ENCODE peak calls at places on chromosomes 1 and 21, in five cellular contexts. H, K, Y, F and V are unnamed samples.

GRCh38 chr21:41966341-41966833 is 12.6 kb upstream of the C2CD2 start:
- DNase-seq in H (no peak), K (no peak), Y (peak; percentile 24), F (no peak), V (no peak)

GRCh38 chr1:3948344-3948743 is 48.3 kb upstream of the C1orf174 start:
- DNase-seq in F (no peak), H (no peak), K (no peak), Y (no peak), V (no peak)

GRCh38 chr1:21586926-21587601 is 77.8 kb downstream of the ALPL start:
- DNase-seq in H (peak; percentile 84), F (no peak), Y (peak; percentile 91), K (peak; percentile 97), V (no peak)

GRCh38 chr1:179775009-179775408 is 31.9 kb downstream of the FAM163A start:
- DNase-seq in Y (no peak), F (no peak), H (no peak), K (no peak), V (no peak)

GRCh38 chr1:6365047-6365446 is 28.5 kb downstream of the ACOT7 start:
- DNase-seq in K (no peak), F (no peak), H (no peak), Y (no peak), V (no peak)

GRCh38 chr1:34013958-34014737 is 150.3 kb downstream of the HMGB4 start:
- DNase-seq in F (no peak), H (no peak), K (peak; percentile 12), Y (no peak), V (peak; percentile 36)

GRCh38 chr1:41641483-41641829 is 157.0 kb upstream of the EDN2 start:
- DNase-seq in F (peak; percentile 61), K (no peak), Y (no peak), H (no peak), V (no peak)

GRCh38 chr1:7042322-7043231 is 257.3 kb downstream of the CAMTA1 start:
- DNase-seq in F (peak; percentile 40), H (peak; percentile 42), K (peak; percentile 19), Y (peak; percentile 57), V (peak; percentile 77)

GRCh38 chr21:42671778-42672593 is 18.6 kb downstream of the PDE9A start:
- DNase-seq in K (no peak), F (no peak), H (peak; percentile 41), Y (no peak), V (no peak)

GRCh38 chr1:115559987-115560386 is 81.8 kb upstream of the VANGL1 start:
- DNase-seq in K (no peak), Y (no peak), F (no peak), H (no peak), V (no peak)

GRCh38 chr1:170296642-170297041 is 150.9 kb downstream of the NTMT2 start:
- DNase-seq in H (no peak), F (no peak), K (no peak), Y (peak; percentile 13), V (no peak)

GRCh38 chr1:16721871-16722641 is 18.3 kb upstream of the RNU1-4 start:
- DNase-seq in Y (no peak), F (no peak), H (no peak), K (no peak), V (peak; percentile 24)

GRCh38 chr21:28971171-28971570 is 21.5 kb downstream of the LTN1 start:
- DNase-seq in F (no peak), Y (peak; percentile 19), H (no peak), K (no peak), V (no peak)

GRCh38 chr1:172845371-172845770 is 186.5 kb downstream of the FASLG start:
- DNase-seq in K (no peak), H (no peak), F (no peak), Y (peak; percentile 20), V (peak; percentile 20)

GRCh38 chr21:37896788-37897187 is 19.5 kb downstream of the KCNJ6 start:
- DNase-seq in H (no peak), F (no peak), K (no peak), Y (no peak), V (no peak)

GRCh38 chr1:47906009-47906432 is 91.2 kb downstream of the TRABD2B start:
- DNase-seq in K (no peak), H (peak; percentile 4), Y (no peak), F (no peak), V (no peak)

GRCh38 chr1:50605186-50605875 is 182.1 kb upstream of the DMRTA2 start:
- DNase-seq in K (peak; percentile 6), Y (peak; percentile 57), F (peak; percentile 12), H (peak; percentile 36), V (peak; percentile 18)

GRCh38 chr1:100353073-100353801 is 931 bp downstream of the CDC14A start:
- DNase-seq in H (no peak), Y (no peak), K (no peak), F (peak; percentile 59), V (peak; percentile 69)

GRCh38 chr1:235500971-235501540 is 3.2 kb downstream of the B3GALNT2 start:
- DNase-seq in K (peak; percentile 14), Y (peak; percentile 71), F (peak; percentile 46), H (peak; percentile 11), V (no peak)

GRCh38 chr1:53343831-53344668 is 16.2 kb upstream of the LRP8 start:
- DNase-seq in F (no peak), H (no peak), K (no peak), Y (peak; percentile 11), V (no peak)

GRCh38 chr1:92792340-92792782 is 7.5 kb upstream of the EVI5 start:
- DNase-seq in F (no peak), K (no peak), H (no peak), Y (no peak), V (no peak)

GRCh38 chr1:167043752-167044488 is 46.3 kb downstream of the GPA33 start:
- DNase-seq in H (peak; percentile 68), F (peak; percentile 81), Y (peak; percentile 4), K (peak; percentile 68), V (peak; percentile 69)

GRCh38 chr21:46079357-46080170 is 18.3 kb upstream of the COL6A2 start:
- DNase-seq in F (no peak), H (peak; percentile 89), Y (peak; percentile 96), K (no peak), V (no peak)

GRCh38 chr1:114262314-114262960 is 108.8 kb upstream of the SYT6 start:
- DNase-seq in H (no peak), Y (no peak), K (no peak), F (no peak), V (no peak)

GRCh38 chr1:61170328-61171238 is 88.2 kb downstream of the NFIA start:
- DNase-seq in F (no peak), K (no peak), Y (peak; percentile 49), H (no peak), V (no peak)

GRCh38 chr1:97573560-97573959 is 347.3 kb downstream of the DPYD start:
- DNase-seq in F (no peak), H (no peak), Y (peak; percentile 12), K (no peak), V (no peak)

GRCh38 chr1:95067069-95067468 is 5.7 kb downstream of the ALG14 start:
- DNase-seq in F (no peak), Y (no peak), K (no peak), H (no peak), V (no peak)

GRCh38 chr1:55215194-55216021 is at the start of gene USP24:
- DNase-seq in H (peak; percentile 73), F (peak; percentile 84), K (peak; percentile 74), Y (peak; percentile 59), V (peak; percentile 94)

GRCh38 chr1:17780916-17781315 is 25.8 kb downstream of the ACTL8 start:
- DNase-seq in Y (no peak), F (no peak), K (no peak), H (no peak), V (no peak)

GRCh38 chr1:19405761-19406481 is 79.4 kb downstream of the CAPZB start:
- DNase-seq in Y (peak; percentile 27), H (peak; percentile 37), F (no peak), K (no peak), V (no peak)

GRCh38 chr1:235736263-235736662 is 86.7 kb upstream of the GNG4 start:
- DNase-seq in H (no peak), F (no peak), Y (peak; percentile 13), K (no peak), V (no peak)

GRCh38 chr1:24045766-24046165 is 65.6 kb upstream of the SRSF10 start:
- DNase-seq in K (no peak), F (no peak), H (no peak), Y (no peak), V (no peak)

GRCh38 chr1:175834597-175834996 is 91.2 kb upstream of the TNR start:
- DNase-seq in H (no peak), Y (no peak), K (no peak), F (no peak), V (no peak)

GRCh38 chr1:31183126-31183525 is 56.6 kb downstream of the NKAIN1 start:
- DNase-seq in F (no peak), K (no peak), Y (no peak), H (no peak), V (no peak)

GRCh38 chr21:29526545-29526944 is 227.8 kb downstream of the BACH1 start:
- DNase-seq in K (no peak), F (peak; percentile 12), H (no peak), Y (no peak), V (no peak)

GRCh38 chr1:155078496-155079209 is at the start of gene EFNA3:
- DNase-seq in K (peak; percentile 89), H (peak; percentile 32), Y (peak; percentile 42), F (peak; percentile 63), V (peak; percentile 92)

GRCh38 chr1:50213505-50213904 is 104.8 kb downstream of the ELAVL4 start:
- DNase-seq in K (no peak), F (no peak), Y (no peak), H (no peak), V (no peak)

GRCh38 chr1:51699376-51699775 is 82.5 kb downstream of the OSBPL9 start:
- DNase-seq in K (no peak), H (no peak), Y (no peak), F (no peak), V (no peak)